ENCODE peak calls at places on chromosomes 2 and 18, in eight cellular contexts. One of them, this sample, is unnamed.

GRCh38 chr2:217798743-217799552 is 203.8 kb downstream of the TNS1 start:
- DNase-seq in tibial nerve: no peak
- DNase-seq in uterus: peak
- DNase-seq in body of pancreas: no peak
- DNase-seq in K562: no peak
- DNase-seq in heart left ventricle: peak
- DNase-seq in thyroid gland: no peak
- DNase-seq in NB4: peak
- DNase-seq in this sample: peak

GRCh38 chr2:168698959-168699358 is 103.5 kb upstream of the NOSTRIN start:
- DNase-seq in tibial nerve: no peak
- DNase-seq in K562: no peak
- DNase-seq in heart left ventricle: no peak
- DNase-seq in body of pancreas: no peak
- DNase-seq in NB4: no peak
- DNase-seq in thyroid gland: no peak
- DNase-seq in uterus: no peak
- DNase-seq in this sample: no peak

GRCh38 chr2:129748653-129749052 is 230.8 kb upstream of the RAB6C start:
- DNase-seq in uterus: no peak
- DNase-seq in heart left ventricle: no peak
- DNase-seq in K562: peak
- DNase-seq in tibial nerve: no peak
- DNase-seq in body of pancreas: peak
- DNase-seq in NB4: peak
- DNase-seq in thyroid gland: no peak
- DNase-seq in this sample: no peak

GRCh38 chr2:235766206-235766794 is 272.5 kb downstream of the AGAP1 start:
- DNase-seq in tibial nerve: peak
- DNase-seq in thyroid gland: peak
- DNase-seq in body of pancreas: peak
- DNase-seq in NB4: peak
- DNase-seq in uterus: peak
- DNase-seq in heart left ventricle: no peak
- DNase-seq in K562: peak
- DNase-seq in this sample: no peak

GRCh38 chr18:76620326-76620813 is 125.3 kb upstream of the ZNF516 start:
- DNase-seq in tibial nerve: peak
- DNase-seq in thyroid gland: peak
- DNase-seq in NB4: peak
- DNase-seq in K562: peak
- DNase-seq in uterus: peak
- DNase-seq in heart left ventricle: peak
- DNase-seq in body of pancreas: peak
- DNase-seq in this sample: peak

GRCh38 chr2:180307096-180307495 is 300.0 kb upstream of the CWC22 start:
- DNase-seq in thyroid gland: no peak
- DNase-seq in NB4: no peak
- DNase-seq in body of pancreas: no peak
- DNase-seq in tibial nerve: no peak
- DNase-seq in K562: no peak
- DNase-seq in heart left ventricle: no peak
- DNase-seq in uterus: no peak
- DNase-seq in this sample: no peak

GRCh38 chr18:41881285-41881684 is 73.7 kb upstream of the PIK3C3 start:
- DNase-seq in body of pancreas: no peak
- DNase-seq in K562: no peak
- DNase-seq in heart left ventricle: no peak
- DNase-seq in NB4: no peak
- DNase-seq in tibial nerve: no peak
- DNase-seq in thyroid gland: no peak
- DNase-seq in uterus: no peak
- DNase-seq in this sample: no peak

GRCh38 chr2:172350844-172351480 is 76.4 kb upstream of the ITGA6 start:
- DNase-seq in heart left ventricle: peak
- DNase-seq in tibial nerve: no peak
- DNase-seq in uterus: no peak
- DNase-seq in thyroid gland: peak
- DNase-seq in NB4: peak
- DNase-seq in K562: no peak
- DNase-seq in body of pancreas: peak
- DNase-seq in this sample: no peak

GRCh38 chr2:157918319-157918718 is 42.2 kb upstream of the ACVR1 start:
- DNase-seq in K562: no peak
- DNase-seq in tibial nerve: no peak
- DNase-seq in thyroid gland: no peak
- DNase-seq in NB4: no peak
- DNase-seq in body of pancreas: no peak
- DNase-seq in heart left ventricle: no peak
- DNase-seq in uterus: no peak
- DNase-seq in this sample: no peak

GRCh38 chr2:37585982-37586621 is 85.3 kb downstream of the CDC42EP3 start:
- DNase-seq in body of pancreas: no peak
- DNase-seq in uterus: peak
- DNase-seq in heart left ventricle: no peak
- DNase-seq in K562: no peak
- DNase-seq in NB4: no peak
- DNase-seq in tibial nerve: peak
- DNase-seq in thyroid gland: peak
- DNase-seq in this sample: peak

GRCh38 chr2:37895135-37895534 is 30.0 kb upstream of the RMDN2 start:
- DNase-seq in thyroid gland: no peak
- DNase-seq in uterus: no peak
- DNase-seq in K562: no peak
- DNase-seq in NB4: peak
- DNase-seq in heart left ventricle: no peak
- DNase-seq in tibial nerve: no peak
- DNase-seq in body of pancreas: no peak
- DNase-seq in this sample: no peak

GRCh38 chr2:64453710-64454315 is at the start of gene LGALSL:
- DNase-seq in NB4: peak
- DNase-seq in K562: peak
- DNase-seq in tibial nerve: peak
- DNase-seq in body of pancreas: peak
- DNase-seq in uterus: peak
- DNase-seq in heart left ventricle: peak
- DNase-seq in thyroid gland: peak
- DNase-seq in this sample: peak

DNA sequence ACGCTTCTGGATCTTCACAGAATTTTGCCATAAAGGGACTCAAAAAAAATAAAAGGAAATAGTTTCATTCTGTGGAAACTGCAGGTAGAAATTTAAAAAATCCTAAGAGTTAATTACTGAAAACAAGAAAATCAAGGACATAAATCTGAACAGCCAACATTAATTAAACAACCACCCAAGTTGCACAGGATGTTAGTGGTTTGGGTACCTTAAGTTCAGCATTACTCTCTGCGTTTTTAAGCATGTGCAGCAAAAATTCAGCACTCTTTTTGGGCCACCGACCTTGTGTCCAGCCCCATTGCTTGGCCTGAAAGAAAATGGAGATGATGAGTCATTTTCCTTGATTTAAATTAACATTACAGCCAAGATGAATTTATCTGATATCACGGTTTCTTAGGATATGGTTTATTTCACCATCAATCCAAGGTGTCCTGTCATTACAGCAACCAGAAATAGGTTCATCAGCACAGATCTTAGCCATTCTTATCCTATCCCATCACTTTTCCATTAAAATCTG is 3.3 kb upstream of the C18orf32 start:
- DNase-seq in uterus: no peak
- DNase-seq in body of pancreas: no peak
- DNase-seq in heart left ventricle: no peak
- DNase-seq in K562: no peak
- DNase-seq in thyroid gland: no peak
- DNase-seq in tibial nerve: no peak
- DNase-seq in NB4: no peak
- DNase-seq in this sample: no peak
- H3K4me3 ChIP-seq in uterus: no peak
- H3K4me3 ChIP-seq in body of pancreas: no peak
- H3K4me3 ChIP-seq in heart left ventricle: no peak
- H3K4me3 ChIP-seq in K562: peak
- H3K4me3 ChIP-seq in thyroid gland: no peak
- H3K4me3 ChIP-seq in tibial nerve: no peak
- H3K4me3 ChIP-seq in NB4: peak
- H3K4me3 ChIP-seq in this sample: no peak

DNA sequence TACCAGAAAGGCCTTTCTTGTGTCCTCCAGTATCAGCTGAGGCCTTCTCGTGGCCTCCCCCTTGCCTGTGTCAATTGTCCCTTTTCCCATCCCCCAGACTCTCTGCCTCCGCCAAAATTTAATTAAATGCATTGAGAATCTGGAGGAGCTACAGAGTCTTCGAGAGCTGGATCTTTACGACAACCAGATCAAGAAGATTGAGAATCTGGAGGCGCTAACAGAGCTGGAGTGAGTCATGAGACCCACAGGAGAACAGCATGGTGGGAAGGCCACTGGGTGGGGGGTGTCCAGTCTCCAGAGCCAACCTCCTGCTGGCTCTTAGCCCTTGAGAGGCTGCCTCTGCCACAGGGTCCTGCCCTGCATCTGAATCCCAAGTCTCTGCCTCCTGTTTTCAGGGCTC is 8.8 kb downstream of the PPP1R7 start:
- DNase-seq in uterus: no peak
- DNase-seq in tibial nerve: no peak
- DNase-seq in heart left ventricle: no peak
- DNase-seq in thyroid gland: no peak
- DNase-seq in NB4: no peak
- DNase-seq in body of pancreas: no peak
- DNase-seq in K562: no peak
- DNase-seq in this sample: no peak
- TF ChIP-seq POLR2A in uterus: no peak
- TF ChIP-seq POLR2A in tibial nerve: no peak
- TF ChIP-seq POLR2A in heart left ventricle: no peak
- TF ChIP-seq POLR2A in thyroid gland: no peak
- TF ChIP-seq POLR2A in NB4: no peak
- TF ChIP-seq POLR2A in body of pancreas: no peak
- TF ChIP-seq POLR2A in K562: no peak
- TF ChIP-seq POLR2A in this sample: no peak

DNA sequence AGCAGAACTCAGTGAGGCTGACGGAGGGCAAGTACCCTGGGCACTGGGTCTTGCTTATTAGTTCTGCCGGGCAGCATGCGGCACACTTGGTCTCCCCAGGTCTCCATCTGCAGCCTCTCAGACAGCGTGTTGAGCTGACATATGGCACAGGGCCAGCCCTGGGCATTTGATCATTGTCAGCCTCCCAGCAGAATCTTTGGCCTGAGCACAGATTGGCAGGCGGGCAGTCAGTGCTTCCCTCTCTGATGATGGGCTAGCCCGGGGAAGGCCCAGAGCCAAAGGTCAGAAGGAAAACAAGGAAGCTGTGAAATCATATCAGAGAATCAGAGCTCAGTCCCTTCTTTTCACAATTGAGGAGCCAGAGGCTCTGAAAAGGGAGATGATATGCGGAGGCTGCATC is 150.1 kb upstream of the LRRTM1 start:
- DNase-seq in NB4: no peak
- DNase-seq in uterus: no peak
- DNase-seq in K562: no peak
- DNase-seq in heart left ventricle: peak
- DNase-seq in tibial nerve: no peak
- DNase-seq in body of pancreas: peak
- DNase-seq in thyroid gland: no peak
- DNase-seq in this sample: no peak
- H3K4me3 ChIP-seq in NB4: no peak
- H3K4me3 ChIP-seq in uterus: no peak
- H3K4me3 ChIP-seq in K562: no peak
- H3K4me3 ChIP-seq in heart left ventricle: no peak
- H3K4me3 ChIP-seq in tibial nerve: no peak
- H3K4me3 ChIP-seq in body of pancreas: no peak
- H3K4me3 ChIP-seq in thyroid gland: no peak
- H3K4me3 ChIP-seq in this sample: no peak

DNA sequence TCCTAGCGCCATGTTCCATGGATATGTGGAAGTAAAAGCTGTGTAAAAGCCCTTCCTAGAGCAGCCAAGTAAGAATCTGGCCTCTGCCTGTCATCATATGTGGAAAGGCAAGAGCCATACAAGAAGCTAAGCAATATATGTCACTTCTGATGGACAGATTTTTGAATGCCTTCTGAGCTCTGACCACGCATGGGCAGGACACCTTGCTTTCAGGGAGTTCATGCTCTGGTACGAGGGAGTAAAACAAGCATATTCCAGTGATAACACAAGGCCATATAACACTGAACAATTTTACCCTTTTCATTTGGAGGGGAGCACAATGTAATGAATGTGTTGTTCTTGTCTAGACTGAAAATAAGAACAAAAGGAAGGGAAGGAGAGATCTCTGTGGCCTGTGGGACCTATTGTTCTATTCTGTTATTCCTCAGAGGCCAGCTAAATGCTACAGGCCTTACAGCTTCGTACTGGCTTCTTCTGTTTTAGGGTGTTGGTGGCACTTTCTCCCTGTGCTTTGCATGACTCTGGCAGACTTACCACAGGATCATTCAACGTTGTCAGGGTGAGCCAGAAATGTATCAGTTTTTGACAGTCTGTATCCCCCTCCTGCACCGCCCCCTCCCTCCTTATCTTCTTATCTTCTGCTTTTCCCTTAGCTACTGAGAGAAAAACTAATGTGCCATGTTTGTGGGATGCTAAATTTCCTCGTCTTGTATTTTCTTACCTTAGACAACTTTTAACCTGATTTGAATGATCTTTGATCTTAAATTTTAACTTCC is 99.5 kb downstream of the MAP4K4 start:
- DNase-seq in NB4: no peak
- DNase-seq in body of pancreas: no peak
- DNase-seq in K562: peak
- DNase-seq in uterus: no peak
- DNase-seq in thyroid gland: no peak
- DNase-seq in tibial nerve: no peak
- DNase-seq in heart left ventricle: no peak
- DNase-seq in this sample: no peak
- TF ChIP-seq POLR2A in NB4: no peak
- TF ChIP-seq POLR2A in body of pancreas: no peak
- TF ChIP-seq POLR2A in K562: no peak
- TF ChIP-seq POLR2A in uterus: no peak
- TF ChIP-seq POLR2A in thyroid gland: no peak
- TF ChIP-seq POLR2A in tibial nerve: no peak
- TF ChIP-seq POLR2A in heart left ventricle: no peak
- TF ChIP-seq POLR2A in this sample: no peak

GRCh38 chr2:187552381-187552780 is 1.9 kb downstream of the TFPI start:
- DNase-seq in tibial nerve: no peak
- DNase-seq in body of pancreas: no peak
- DNase-seq in NB4: no peak
- DNase-seq in heart left ventricle: no peak
- DNase-seq in K562: no peak
- DNase-seq in uterus: no peak
- DNase-seq in thyroid gland: no peak
- DNase-seq in this sample: no peak
- H3K4me3 ChIP-seq in tibial nerve: peak
- H3K4me3 ChIP-seq in body of pancreas: no peak
- H3K4me3 ChIP-seq in NB4: no peak
- H3K4me3 ChIP-seq in heart left ventricle: peak
- H3K4me3 ChIP-seq in K562: peak
- H3K4me3 ChIP-seq in uterus: peak
- H3K4me3 ChIP-seq in thyroid gland: peak
- H3K4me3 ChIP-seq in this sample: no peak

DNA sequence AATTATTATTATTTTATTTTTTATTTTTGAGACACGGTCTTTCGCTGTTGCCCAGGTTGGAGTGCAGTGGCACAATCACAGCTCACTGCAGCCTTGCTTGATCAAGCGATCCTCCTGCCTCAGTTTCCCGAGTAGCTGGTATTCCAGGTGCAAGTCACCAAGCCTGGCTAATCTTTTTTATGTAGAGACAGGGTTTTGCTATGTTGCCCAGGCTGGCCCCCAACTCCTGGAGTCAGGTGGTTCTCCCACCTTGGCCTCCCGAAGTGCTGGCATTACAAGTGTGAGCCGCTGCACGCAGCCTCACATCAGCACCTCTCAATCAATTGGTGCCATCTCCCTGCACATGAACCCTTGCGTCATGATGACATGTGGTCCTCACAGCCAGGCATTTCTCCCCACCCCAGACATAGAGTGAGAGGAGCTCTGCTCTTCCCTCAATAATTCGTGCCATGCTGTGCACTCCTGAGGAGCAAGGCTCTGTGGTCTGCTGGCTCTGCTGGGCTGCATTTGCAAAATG is 5.9 kb downstream of the INPP5D start:
- DNase-seq in heart left ventricle: peak
- DNase-seq in tibial nerve: no peak
- DNase-seq in uterus: no peak
- DNase-seq in NB4: no peak
- DNase-seq in thyroid gland: no peak
- DNase-seq in K562: no peak
- DNase-seq in body of pancreas: no peak
- DNase-seq in this sample: peak
- TF ChIP-seq POLR2A in heart left ventricle: no peak
- TF ChIP-seq POLR2A in tibial nerve: no peak
- TF ChIP-seq POLR2A in uterus: no peak
- TF ChIP-seq POLR2A in NB4: no peak
- TF ChIP-seq POLR2A in thyroid gland: no peak
- TF ChIP-seq POLR2A in K562: no peak
- TF ChIP-seq POLR2A in body of pancreas: no peak
- TF ChIP-seq POLR2A in this sample: no peak

This sample was measured in Peyer's patch.